ENCODE peak calls at places on chromosomes 3 and 15, in five cellular contexts. One of them, this sample, is unnamed.

GRCh38 chr3:164748626-164749025 is 329.7 kb downstream of the SI start:
- DNase-seq in HepG2: no peak
- DNase-seq in K562: no peak
- DNase-seq in SK-N-SH: no peak
- DNase-seq in GM12878: no peak
- DNase-seq in this sample: no peak

GRCh38 chr3:183435701-183436100 is 7.3 kb upstream of the MCF2L2 start:
- DNase-seq in HepG2: no peak
- DNase-seq in K562: no peak
- DNase-seq in SK-N-SH: no peak
- DNase-seq in GM12878: peak
- DNase-seq in this sample: no peak

GRCh38 chr15:92155941-92156340 is 237.7 kb upstream of the ST8SIA2 start:
- DNase-seq in HepG2: no peak
- DNase-seq in K562: no peak
- DNase-seq in SK-N-SH: no peak
- DNase-seq in GM12878: no peak
- DNase-seq in this sample: no peak

GRCh38 chr3:109774108-109774507 is 436.8 kb upstream of the DPPA4 start:
- DNase-seq in HepG2: no peak
- DNase-seq in K562: no peak
- DNase-seq in SK-N-SH: no peak
- DNase-seq in GM12878: no peak
- DNase-seq in this sample: no peak

GRCh38 chr15:88331291-88331690 is 74.8 kb upstream of the NTRK3 start:
- DNase-seq in HepG2: peak
- DNase-seq in K562: peak
- DNase-seq in SK-N-SH: peak
- DNase-seq in GM12878: no peak
- DNase-seq in this sample: peak

GRCh38 chr15:36831915-36832310 is 252.5 kb downstream of the CDIN1 start:
- DNase-seq in HepG2: no peak
- DNase-seq in K562: no peak
- DNase-seq in SK-N-SH: no peak
- DNase-seq in GM12878: no peak
- DNase-seq in this sample: no peak

GRCh38 chr15:35329521-35329921 is 216.4 kb downstream of the DPH6 start:
- DNase-seq in HepG2: no peak
- DNase-seq in K562: no peak
- DNase-seq in SK-N-SH: no peak
- DNase-seq in GM12878: no peak
- DNase-seq in this sample: no peak

GRCh38 chr3:42236611-42237010 is 29.4 kb downstream of the CCK start:
- DNase-seq in HepG2: no peak
- DNase-seq in K562: no peak
- DNase-seq in SK-N-SH: no peak
- DNase-seq in GM12878: no peak
- DNase-seq in this sample: no peak

GRCh38 chr3:187919018-187919417 is 173.8 kb upstream of the BCL6 start:
- DNase-seq in HepG2: no peak
- DNase-seq in K562: no peak
- DNase-seq in SK-N-SH: no peak
- DNase-seq in GM12878: peak
- DNase-seq in this sample: no peak

GRCh38 chr3:103787879-103788278 is 1353.1 kb downstream of the ZPLD1 start:
- DNase-seq in HepG2: no peak
- DNase-seq in K562: no peak
- DNase-seq in SK-N-SH: no peak
- DNase-seq in GM12878: no peak
- DNase-seq in this sample: no peak

GRCh38 chr15:61906961-61907752 is 153.1 kb downstream of the VPS13C start:
- DNase-seq in HepG2: peak
- DNase-seq in K562: no peak
- DNase-seq in SK-N-SH: no peak
- DNase-seq in GM12878: no peak
- DNase-seq in this sample: no peak

GRCh38 chr3:144229973-144230372 is 258.4 kb downstream of the DIPK2A start:
- DNase-seq in HepG2: no peak
- DNase-seq in K562: no peak
- DNase-seq in SK-N-SH: no peak
- DNase-seq in GM12878: no peak
- DNase-seq in this sample: no peak

GRCh38 chr15:89171136-89172072 is 50.0 kb downstream of the RLBP1 start:
- DNase-seq in HepG2: peak
- DNase-seq in K562: peak
- DNase-seq in SK-N-SH: peak
- DNase-seq in GM12878: no peak
- DNase-seq in this sample: peak

GRCh38 chr3:8767181-8767666 is 2.2 kb downstream of the OXTR start:
- DNase-seq in HepG2: no peak
- DNase-seq in K562: no peak
- DNase-seq in SK-N-SH: no peak
- DNase-seq in GM12878: no peak
- DNase-seq in this sample: no peak

GRCh38 chr3:151169700-151170224 is 33.3 kb downstream of the GPR171 start:
- DNase-seq in HepG2: no peak
- DNase-seq in K562: no peak
- DNase-seq in SK-N-SH: no peak
- DNase-seq in GM12878: no peak
- DNase-seq in this sample: no peak

GRCh38 chr3:169923189-169923588 is 11.8 kb downstream of the SAMD7 start:
- DNase-seq in HepG2: peak
- DNase-seq in K562: no peak
- DNase-seq in SK-N-SH: peak
- DNase-seq in GM12878: no peak
- DNase-seq in this sample: no peak

GRCh38 chr3:40046149-40046548 is 236.7 kb downstream of the MYRIP start:
- DNase-seq in HepG2: no peak
- DNase-seq in K562: no peak
- DNase-seq in SK-N-SH: no peak
- DNase-seq in GM12878: no peak
- DNase-seq in this sample: no peak

DNA sequence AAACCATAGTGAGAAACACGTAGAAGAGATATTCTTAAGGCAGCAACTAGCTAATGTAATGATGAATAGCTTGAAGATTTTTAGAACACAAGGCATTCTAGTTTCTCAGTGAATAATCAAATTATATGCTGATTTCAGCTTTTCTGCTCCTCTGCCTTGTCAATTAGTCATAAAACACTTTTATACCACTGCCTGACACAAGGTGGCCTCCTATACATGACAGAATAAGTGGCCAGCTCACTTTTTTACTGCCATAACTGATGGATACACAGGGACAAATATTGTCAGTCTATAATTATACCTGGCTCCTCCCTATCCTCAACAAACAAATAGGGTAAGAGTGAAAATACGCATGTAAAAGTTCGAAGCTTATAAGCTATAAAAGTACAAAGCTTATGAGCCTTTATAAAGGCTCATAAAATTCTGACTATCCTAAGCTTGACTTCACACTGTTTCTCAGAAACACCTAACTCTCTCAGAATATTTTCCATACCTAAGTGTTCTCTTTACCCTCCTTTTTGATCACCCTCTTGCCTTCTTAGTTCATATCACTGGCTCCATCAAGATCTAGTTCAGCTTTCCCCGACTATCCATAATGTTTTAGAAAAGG is 81.6 kb downstream of the HERC1 start:
- DNase-seq in HepG2: peak
- DNase-seq in K562: peak
- DNase-seq in SK-N-SH: peak
- DNase-seq in GM12878: peak
- DNase-seq in this sample: peak
- TF ChIP-seq SMC3 in HepG2: peak
- TF ChIP-seq SMC3 in K562: peak
- TF ChIP-seq SMC3 in SK-N-SH: peak
- TF ChIP-seq SMC3 in GM12878: peak
- TF ChIP-seq SMC3 in this sample: peak

DNA sequence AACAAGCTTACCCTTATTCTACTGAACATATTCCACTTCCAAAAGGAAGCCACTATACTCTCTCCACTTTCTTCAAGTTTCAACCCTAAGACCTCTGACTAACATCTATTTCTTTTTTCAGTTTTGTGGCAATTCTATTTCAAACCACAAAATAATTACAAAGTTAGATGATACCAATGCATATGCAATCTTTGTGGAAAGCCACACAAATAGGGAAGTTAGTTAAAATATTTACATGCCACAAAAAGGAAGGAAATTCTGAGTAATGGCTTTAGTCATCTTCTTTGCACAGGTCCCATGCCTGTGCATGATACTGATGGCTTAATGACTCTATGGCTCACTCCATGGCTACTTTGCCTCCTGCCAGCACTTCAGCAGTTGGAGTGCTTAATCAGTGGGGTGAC is 57.0 kb upstream of the MCTP2 start:
- DNase-seq in HepG2: no peak
- DNase-seq in K562: no peak
- DNase-seq in SK-N-SH: no peak
- DNase-seq in GM12878: peak
- DNase-seq in this sample: no peak
- TF ChIP-seq CHD2 in HepG2: no peak
- TF ChIP-seq CHD2 in K562: no peak
- TF ChIP-seq CHD2 in SK-N-SH: no peak
- TF ChIP-seq CHD2 in GM12878: no peak
- TF ChIP-seq CHD2 in this sample: no peak

GRCh38 chr15:69555080-69555479 is 102.5 kb downstream of the RPLP1 start:
- DNase-seq in HepG2: no peak
- DNase-seq in K562: no peak
- DNase-seq in SK-N-SH: no peak
- DNase-seq in GM12878: no peak
- DNase-seq in this sample: no peak

GRCh38 chr15:69556344-69556743 is 103.7 kb downstream of the RPLP1 start:
- DNase-seq in HepG2: no peak
- DNase-seq in K562: no peak
- DNase-seq in SK-N-SH: no peak
- DNase-seq in GM12878: no peak
- DNase-seq in this sample: no peak

GRCh38 chr15:69558138-69558409 is 105.5 kb downstream of the RPLP1 start:
- DNase-seq in HepG2: no peak
- DNase-seq in K562: no peak
- DNase-seq in SK-N-SH: no peak
- DNase-seq in GM12878: no peak
- DNase-seq in this sample: no peak

GRCh38 chr15:69559440-69560215 is 107.0 kb downstream of the RPLP1 start:
- DNase-seq in HepG2: no peak
- DNase-seq in K562: no peak
- DNase-seq in SK-N-SH: no peak
- DNase-seq in GM12878: no peak
- DNase-seq in this sample: no peak

GRCh38 chr15:69557340-69558137 is 104.9 kb downstream of the RPLP1 start:
- DNase-seq in HepG2: peak
- DNase-seq in K562: no peak
- DNase-seq in SK-N-SH: no peak
- DNase-seq in GM12878: no peak
- DNase-seq in this sample: peak
- TF ChIP-seq SMC3 in HepG2: no peak
- TF ChIP-seq SMC3 in K562: no peak
- TF ChIP-seq SMC3 in SK-N-SH: no peak
- TF ChIP-seq SMC3 in GM12878: no peak
- TF ChIP-seq SMC3 in this sample: peak

DNA sequence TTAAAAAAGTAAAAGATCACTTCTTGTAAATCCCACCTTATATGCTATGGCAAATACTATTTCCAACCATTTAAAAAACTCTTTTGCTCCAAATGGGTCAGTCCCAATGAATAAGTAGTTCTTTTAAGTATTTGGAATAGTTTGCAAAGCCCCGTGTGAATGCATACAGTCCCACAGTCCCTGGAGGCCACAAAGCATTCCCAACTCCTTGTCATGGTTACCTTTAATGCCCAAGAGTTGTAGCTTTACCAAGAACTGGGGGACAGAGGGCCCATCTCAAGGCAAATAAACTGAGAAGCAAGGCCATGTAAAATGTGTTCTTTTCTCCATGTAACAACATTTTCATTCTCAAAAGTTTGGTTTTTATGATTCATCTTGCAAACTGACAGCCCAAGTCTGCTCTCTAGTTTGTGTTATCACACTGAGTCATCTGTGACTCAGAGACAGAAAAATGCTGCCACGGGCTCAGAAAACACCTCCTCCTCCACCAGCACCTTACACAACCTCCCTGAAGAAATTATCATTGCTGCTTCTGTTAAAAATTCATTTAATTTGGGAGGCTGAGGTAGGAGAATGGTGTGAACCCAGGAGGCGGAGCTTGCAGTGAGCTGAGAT is 336.2 kb downstream of the ERC2 start:
- DNase-seq in HepG2: peak
- DNase-seq in K562: peak
- DNase-seq in SK-N-SH: no peak
- DNase-seq in GM12878: no peak
- DNase-seq in this sample: peak
- TF ChIP-seq CHD2 in HepG2: no peak
- TF ChIP-seq CHD2 in K562: no peak
- TF ChIP-seq CHD2 in SK-N-SH: no peak
- TF ChIP-seq CHD2 in GM12878: no peak
- TF ChIP-seq CHD2 in this sample: no peak

GRCh38 chr15:70271422-70272088 is 173.8 kb upstream of the TLE3 start:
- DNase-seq in HepG2: no peak
- DNase-seq in K562: no peak
- DNase-seq in SK-N-SH: no peak
- DNase-seq in GM12878: no peak
- DNase-seq in this sample: peak
- TF ChIP-seq SMC3 in HepG2: no peak
- TF ChIP-seq SMC3 in K562: no peak
- TF ChIP-seq SMC3 in SK-N-SH: no peak
- TF ChIP-seq SMC3 in GM12878: no peak
- TF ChIP-seq SMC3 in this sample: peak

DNA sequence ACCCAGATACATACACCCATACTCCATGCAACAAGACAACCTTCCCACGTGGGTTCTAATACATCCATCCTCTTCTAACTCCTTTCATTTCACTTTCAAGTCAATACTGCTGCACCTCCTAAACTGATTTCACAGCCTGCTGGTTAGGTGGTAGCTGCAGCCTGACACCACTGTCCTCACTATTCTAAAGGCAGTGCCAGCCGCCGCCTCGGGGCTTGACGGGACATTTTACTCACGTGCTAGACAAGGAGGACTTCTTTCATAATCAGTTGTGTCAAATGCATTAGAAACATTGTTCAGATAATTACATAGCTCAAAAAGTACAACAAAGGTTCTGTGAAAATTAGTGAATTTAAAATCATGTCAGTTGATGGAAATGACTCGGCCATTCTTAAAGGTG is 6.3 kb downstream of the UROC1 start:
- DNase-seq in HepG2: no peak
- DNase-seq in K562: no peak
- DNase-seq in SK-N-SH: no peak
- DNase-seq in GM12878: no peak
- DNase-seq in this sample: no peak
- TF ChIP-seq CHD2 in HepG2: no peak
- TF ChIP-seq CHD2 in K562: no peak
- TF ChIP-seq CHD2 in SK-N-SH: no peak
- TF ChIP-seq CHD2 in GM12878: no peak
- TF ChIP-seq CHD2 in this sample: no peak